ENCODE peak calls at places on chromosome 13, in eight cellular contexts. W is smooth muscle cell of the brain vasculature; B is mammary epithelial cell; V is ureter; M is GDM1; A is HTR-8/SVneo; C is activated CD4-positive, alpha-beta T cell treated with anti-CD3 and anti-CD28 coated beads for 1 hour; O is EH. L is an unnamed sample.

GRCh38 chr13:52701728-52702480 is 37.7 kb downstream of the CNMD start:
- DNase-seq in W (no peak), B (no peak), V (no peak), M (no peak), A (no peak), C (no peak), O (no peak), L (no peak)

GRCh38 chr13:32669030-32669646 is 82.9 kb downstream of the PDS5B start:
- DNase-seq in W (peak; percentile 24), B (peak; percentile 12), V (no peak), M (no peak), A (peak; percentile 11), C (no peak), O (peak; percentile 58), L (no peak)

GRCh38 chr13:112992931-112993700 is 24.1 kb downstream of the MCF2L start:
- DNase-seq in W (no peak), B (no peak), V (no peak), M (no peak), A (no peak), C (no peak), O (no peak), L (no peak)

GRCh38 chr13:91153372-91153771 is 194.1 kb upstream of the MIR17HG start:
- DNase-seq in W (no peak), B (no peak), V (no peak), M (no peak), A (no peak), C (no peak), O (peak; percentile 27), L (no peak)

GRCh38 chr13:99496322-99497142 is 4.7 kb upstream of the TM9SF2 start:
- DNase-seq in W (no peak), B (no peak), V (peak; percentile 67), M (peak; percentile 91), A (no peak), C (peak; percentile 57), O (peak; percentile 55), L (no peak)

GRCh38 chr13:38888309-38888708 is 102.3 kb downstream of the STOML3 start:
- DNase-seq in W (no peak), B (peak; percentile 85), V (no peak), M (no peak), A (no peak), C (no peak), O (peak; percentile 8), L (peak; percentile 56)

GRCh38 chr13:33144358-33144784 is 128.1 kb downstream of the KL start:
- DNase-seq in W (no peak), B (no peak), V (no peak), M (no peak), A (no peak), C (no peak), O (no peak), L (no peak)

GRCh38 chr13:41960700-41961697 is at the start of gene VWA8:
- DNase-seq in W (no peak), B (peak; percentile 84), V (peak; percentile 86), M (peak; percentile 61), A (peak; percentile 54), C (peak; percentile 73), O (peak; percentile 80), L (no peak)

GRCh38 chr13:107845911-107846310 is 369.4 kb downstream of the LIG4 start:
- DNase-seq in W (no peak), B (no peak), V (no peak), M (no peak), A (no peak), C (no peak), O (no peak), L (no peak)

GRCh38 chr13:24618219-24618955 is 61.8 kb upstream of the ATP12A start:
- DNase-seq in W (no peak), B (no peak), V (no peak), M (peak; percentile 76), A (no peak), C (peak; percentile 31), O (no peak), L (no peak)

GRCh38 chr13:75744127-75744526 is 108.0 kb downstream of the LMO7 start:
- DNase-seq in W (no peak), B (no peak), V (no peak), M (no peak), A (no peak), C (no peak), O (no peak), L (no peak)

GRCh38 chr13:99408703-99409000 is 92.6 kb upstream of the TM9SF2 start:
- DNase-seq in W (no peak), B (no peak), V (no peak), M (no peak), A (no peak), C (no peak), O (no peak), L (no peak)

GRCh38 chr13:42545842-42546241 is 28.1 kb upstream of the TNFSF11 start:
- DNase-seq in W (no peak), B (no peak), V (no peak), M (no peak), A (no peak), C (no peak), O (no peak), L (no peak)

GRCh38 chr13:86051134-86052103 is 252.2 kb upstream of the SLITRK6 start:
- DNase-seq in W (no peak), B (peak; percentile 21), V (peak; percentile 48), M (no peak), A (no peak), C (no peak), O (no peak), L (peak; percentile 49)

GRCh38 chr13:31009166-31009565 is 76.7 kb downstream of the TEX26 start:
- DNase-seq in W (no peak), B (peak; percentile 75), V (no peak), M (no peak), A (no peak), C (no peak), O (peak; percentile 28), L (no peak)

GRCh38 chr13:90696254-90696653 is 651.2 kb upstream of the MIR17HG start:
- DNase-seq in W (no peak), B (peak; percentile 76), V (no peak), M (no peak), A (no peak), C (no peak), O (peak; percentile 8), L (peak; percentile 78)

GRCh38 chr13:45362939-45363338 is 22.0 kb upstream of the TPT1 start:
- DNase-seq in W (no peak), B (no peak), V (no peak), M (peak; percentile 71), A (no peak), C (no peak), O (no peak), L (no peak)

GRCh38 chr13:20702530-20702929 is 969 bp upstream of the IL17D start:
- DNase-seq in W (no peak), B (no peak), V (no peak), M (no peak), A (no peak), C (no peak), O (peak; percentile 12), L (no peak)

GRCh38 chr13:81318231-81319019 is 977.5 kb upstream of the SPRY2 start:
- DNase-seq in W (no peak), B (no peak), V (no peak), M (no peak), A (no peak), C (no peak), O (no peak), L (no peak)

GRCh38 chr13:95115525-95115924 is 185.7 kb downstream of the ABCC4 start:
- DNase-seq in W (no peak), B (peak; percentile 83), V (no peak), M (no peak), A (no peak), C (no peak), O (no peak), L (no peak)

GRCh38 chr13:50613356-50613831 is 230.1 kb downstream of the DLEU7 start:
- DNase-seq in W (no peak), B (no peak), V (no peak), M (no peak), A (no peak), C (no peak), O (no peak), L (no peak)

GRCh38 chr13:36736119-36736726 is 62.4 kb downstream of the SERTM1 start:
- DNase-seq in W (peak; percentile 43), B (peak; percentile 16), V (peak; percentile 55), M (peak; percentile 23), A (peak; percentile 15), C (no peak), O (peak; percentile 58), L (no peak)

GRCh38 chr13:111482806-111483620 is 162.6 kb downstream of the TEX29 start:
- DNase-seq in W (no peak), B (no peak), V (peak; percentile 31), M (no peak), A (no peak), C (no peak), O (no peak), L (no peak)

GRCh38 chr13:22175815-22176214 is 504.9 kb downstream of the FGF9 start:
- DNase-seq in W (no peak), B (no peak), V (no peak), M (no peak), A (no peak), C (no peak), O (no peak), L (no peak)

GRCh38 chr13:86585826-86586225 is 786.6 kb upstream of the SLITRK6 start:
- DNase-seq in W (peak; percentile 49), B (no peak), V (no peak), M (no peak), A (no peak), C (no peak), O (no peak), L (no peak)

GRCh38 chr13:26590379-26590778 is 32.9 kb downstream of the WASF3 start:
- DNase-seq in W (no peak), B (no peak), V (no peak), M (no peak), A (no peak), C (no peak), O (no peak), L (no peak)

GRCh38 chr13:94233401-94233800 is 246.1 kb downstream of the DCT start:
- DNase-seq in W (peak; percentile 70), B (peak; percentile 91), V (no peak), M (no peak), A (peak; percentile 19), C (no peak), O (peak; percentile 89), L (peak; percentile 69)

GRCh38 chr13:110212529-110212928 is 94.4 kb downstream of the COL4A1 start:
- DNase-seq in W (no peak), B (no peak), V (no peak), M (no peak), A (no peak), C (no peak), O (no peak), L (no peak)

GRCh38 chr13:35690546-35690945 is 214.1 kb upstream of the MAB21L1 start:
- DNase-seq in W (no peak), B (peak; percentile 61), V (no peak), M (no peak), A (no peak), C (no peak), O (peak; percentile 68), L (no peak)

GRCh38 chr13:90055121-90055520 is 1292.4 kb upstream of the MIR17HG start:
- DNase-seq in W (no peak), B (peak; percentile 35), V (no peak), M (no peak), A (no peak), C (no peak), O (no peak), L (no peak)

GRCh38 chr13:34943675-34944634 is 1.9 kb downstream of the NBEA start:
- DNase-seq in W (no peak), B (no peak), V (no peak), M (no peak), A (no peak), C (no peak), O (no peak), L (no peak)

GRCh38 chr13:108961542-108962125 is 332.2 kb downstream of the MYO16 start:
- DNase-seq in W (no peak), B (peak; percentile 50), V (no peak), M (peak; percentile 54), A (peak; percentile 18), C (no peak), O (peak; percentile 61), L (no peak)

GRCh38 chr13:98370806-98371553 is 193.9 kb upstream of the RNF113B start:
- DNase-seq in W (peak; percentile 75), B (no peak), V (peak; percentile 53), M (no peak), A (no peak), C (no peak), O (peak; percentile 95), L (no peak)

GRCh38 chr13:32932376-32932775 is 83.8 kb upstream of the KL start:
- DNase-seq in W (no peak), B (no peak), V (no peak), M (no peak), A (no peak), C (no peak), O (peak; percentile 24), L (no peak)